ENCODE peak calls at places on chromosomes 6 and 20, in five cellular contexts. One of them, this sample, is unnamed.

GRCh38 chr20:62025832-62026563 is 39.7 kb downstream of the TAF4 start:
- DNase-seq in heart left ventricle: peak; percentile 39
- DNase-seq in A549: no peak
- DNase-seq in vagina: no peak
- DNase-seq in IMR-90: peak; percentile 74
- DNase-seq in this sample: no peak

GRCh38 chr6:168031411-168032382 is 34.2 kb downstream of the KIF25 start:
- DNase-seq in A549: no peak
- DNase-seq in IMR-90: peak; percentile 64
- DNase-seq in heart left ventricle: peak; percentile 77
- DNase-seq in vagina: peak; percentile 19
- DNase-seq in this sample: no peak

GRCh38 chr6:5665667-5666066 is 341.1 kb downstream of the NRN1 start:
- DNase-seq in IMR-90: no peak
- DNase-seq in vagina: no peak
- DNase-seq in heart left ventricle: no peak
- DNase-seq in A549: no peak
- DNase-seq in this sample: no peak

GRCh38 chr6:162854228-162854627 is 126.5 kb downstream of the PACRG start:
- DNase-seq in A549: no peak
- DNase-seq in IMR-90: no peak
- DNase-seq in vagina: no peak
- DNase-seq in heart left ventricle: no peak
- DNase-seq in this sample: no peak

GRCh38 chr6:167162591-167162990 is 4.8 kb upstream of the GPR31 start:
- DNase-seq in IMR-90: no peak
- DNase-seq in heart left ventricle: no peak
- DNase-seq in A549: no peak
- DNase-seq in vagina: peak; percentile 70
- DNase-seq in this sample: no peak

GRCh38 chr6:51915098-51915497 is 172.3 kb downstream of the PKHD1 start:
- DNase-seq in IMR-90: no peak
- DNase-seq in A549: no peak
- DNase-seq in heart left ventricle: no peak
- DNase-seq in vagina: no peak
- DNase-seq in this sample: no peak

GRCh38 chr6:98847767-98848538 is 13.6 kb downstream of the POU3F2 start:
- DNase-seq in heart left ventricle: no peak
- DNase-seq in vagina: no peak
- DNase-seq in IMR-90: no peak
- DNase-seq in A549: no peak
- DNase-seq in this sample: no peak

GRCh38 chr20:33866398-33867079 is 55.4 kb downstream of the CHMP4B start:
- DNase-seq in IMR-90: no peak
- DNase-seq in heart left ventricle: no peak
- DNase-seq in A549: no peak
- DNase-seq in vagina: no peak
- DNase-seq in this sample: no peak

GRCh38 chr6:163085861-163086562 is 328.5 kb upstream of the QKI start:
- DNase-seq in IMR-90: no peak
- DNase-seq in heart left ventricle: no peak
- DNase-seq in A549: no peak
- DNase-seq in vagina: no peak
- DNase-seq in this sample: no peak

GRCh38 chr6:18263561-18264337 is 581 bp downstream of the DEK start:
- DNase-seq in IMR-90: no peak
- DNase-seq in A549: peak; percentile 63
- DNase-seq in heart left ventricle: peak; percentile 79
- DNase-seq in vagina: no peak
- DNase-seq in this sample: peak; percentile 72
- TF ChIP-seq POLR2A in IMR-90: no peak
- TF ChIP-seq POLR2A in A549: no peak
- TF ChIP-seq POLR2A in heart left ventricle: no peak
- TF ChIP-seq POLR2A in vagina: no peak
- TF ChIP-seq POLR2A in this sample: no peak

GRCh38 chr6:65110031-65110430 is 597.0 kb downstream of the EYS start:
- DNase-seq in IMR-90: no peak
- DNase-seq in heart left ventricle: no peak
- DNase-seq in vagina: no peak
- DNase-seq in A549: no peak
- DNase-seq in this sample: no peak
- H3K4me1 ChIP-seq in IMR-90: no peaks in the 10 kb centered on the region
- H3K4me1 ChIP-seq in heart left ventricle: no peaks in the 10 kb centered on the region
- H3K4me1 ChIP-seq in vagina: no peaks in the 10 kb centered on the region
- H3K4me1 ChIP-seq in A549: no peaks in the 10 kb centered on the region
- H3K4me1 ChIP-seq in this sample: no peaks in the 10 kb centered on the region

GRCh38 chr20:19738936-19739335 is 19.1 kb upstream of the RIN2 start:
- DNase-seq in IMR-90: no peak
- DNase-seq in heart left ventricle: no peak
- DNase-seq in vagina: no peak
- DNase-seq in A549: no peak
- DNase-seq in this sample: no peak
- TF ChIP-seq CTCF in IMR-90: no peak
- TF ChIP-seq CTCF in heart left ventricle: no peak
- TF ChIP-seq CTCF in vagina: no peak
- TF ChIP-seq CTCF in A549: no peak
- TF ChIP-seq CTCF in this sample: no peak

DNA sequence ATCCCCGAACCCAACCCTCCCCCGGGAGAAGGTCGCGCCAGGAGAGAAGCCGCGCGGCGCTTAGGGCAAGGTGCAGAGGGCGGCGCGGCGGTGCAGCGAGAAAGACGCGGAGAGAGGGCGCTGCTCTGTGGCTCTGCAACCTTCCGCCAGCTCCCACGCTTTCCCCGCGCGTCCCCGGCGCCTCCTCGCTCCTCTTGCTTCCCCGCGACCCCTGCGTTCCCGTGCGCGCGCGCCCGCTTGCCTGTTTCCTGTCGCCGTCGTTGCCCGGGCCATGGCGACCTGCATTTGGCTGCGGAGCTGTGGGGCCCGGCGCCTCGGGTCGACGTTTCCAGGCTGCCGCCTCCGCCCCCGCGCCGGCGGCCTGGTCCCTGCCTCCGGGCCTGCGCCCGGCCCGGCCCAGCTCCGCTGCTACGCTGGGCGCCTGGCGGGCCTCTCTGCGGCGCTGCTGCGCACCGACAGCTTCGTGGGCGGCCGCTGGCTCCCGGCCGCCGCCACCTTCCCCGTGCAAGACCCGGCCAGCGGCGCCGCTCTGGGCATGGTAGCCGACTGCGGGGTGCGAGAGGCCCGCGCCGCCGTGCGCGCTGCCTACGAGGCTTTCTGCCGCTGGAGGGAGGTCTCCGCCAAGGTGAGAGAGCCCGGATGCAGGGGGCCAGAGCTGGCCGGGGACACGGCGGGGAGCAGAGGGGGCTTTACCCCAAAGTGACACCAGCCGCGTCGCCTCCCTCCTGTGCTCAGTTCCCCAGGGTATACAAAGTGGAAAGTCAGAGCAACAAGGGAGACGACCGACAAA is at the start of gene ALDH5A1:
- DNase-seq in A549: peak; percentile 70
- DNase-seq in vagina: no peak
- DNase-seq in heart left ventricle: peak; percentile 84
- DNase-seq in IMR-90: peak; percentile 38
- DNase-seq in this sample: peak; percentile 86
- TF ChIP-seq POLR2A in A549: peak; percentile 39
- TF ChIP-seq POLR2A in vagina: no peak
- TF ChIP-seq POLR2A in heart left ventricle: no peak
- TF ChIP-seq POLR2A in IMR-90: no peak
- TF ChIP-seq POLR2A in this sample: peak; percentile 36

This sample was measured in Peyer's patch.